ENCODE peak calls at places on chromosomes 6 and 20, in nine cellular contexts. O, W, P, K, X, G, M, H and L are unnamed samples.

GRCh38 chr6:152062476-152062875 is 255.0 kb downstream of the ESR1 start:
- DNase-seq in O (no peak), W (no peak), P (no peak), K (no peak), X (no peak), G (no peak), M (no peak), H (no peak), L (no peak)

GRCh38 chr6:106728296-106728870 is 99.0 kb downstream of the QRSL1 start:
- DNase-seq in O (peak), W (no peak), P (no peak), K (no peak), X (peak), G (no peak), M (no peak), H (no peak), L (no peak)

GRCh38 chr6:157944983-157945931 is 36.4 kb upstream of the SYNJ2 start:
- DNase-seq in O (no peak), W (no peak), P (no peak), K (no peak), X (no peak), G (no peak), M (no peak), H (no peak), L (no peak)

GRCh38 chr6:108797951-108798671 is 50.1 kb upstream of the ARMC2 start:
- DNase-seq in O (no peak), W (no peak), P (no peak), K (no peak), X (no peak), G (peak), M (no peak), H (no peak), L (no peak)

GRCh38 chr6:11772109-11772830 is 6.3 kb downstream of the ADTRP start:
- DNase-seq in O (peak), W (no peak), P (peak), K (peak), X (peak), G (peak), M (no peak), H (no peak), L (no peak)

GRCh38 chr20:48897298-48898044 is 24.0 kb upstream of the ARFGEF2 start:
- DNase-seq in O (peak), W (no peak), P (peak), K (peak), X (peak), G (no peak), M (no peak), H (peak), L (no peak)

GRCh38 chr20:38299963-38300362 is 4.0 kb upstream of the BPI start:
- DNase-seq in O (no peak), W (no peak), P (no peak), K (no peak), X (no peak), G (peak), M (no peak), H (no peak), L (no peak)

GRCh38 chr20:31860431-31861345 is 9.6 kb downstream of the DUSP15 start:
- DNase-seq in O (no peak), W (no peak), P (no peak), K (no peak), X (no peak), G (peak), M (no peak), H (peak), L (no peak)

GRCh38 chr6:108587258-108588059 is 26.7 kb downstream of the FOXO3 start:
- DNase-seq in O (peak), W (no peak), P (no peak), K (peak), X (no peak), G (no peak), M (no peak), H (peak), L (no peak)

GRCh38 chr20:21767739-21768223 is 62.3 kb downstream of the PAX1 start:
- DNase-seq in O (no peak), W (no peak), P (no peak), K (no peak), X (no peak), G (no peak), M (no peak), H (no peak), L (no peak)

GRCh38 chr20:59324441-59324840 is 24.0 kb downstream of the EDN3 start:
- DNase-seq in O (no peak), W (no peak), P (no peak), K (peak), X (no peak), G (no peak), M (no peak), H (no peak), L (no peak)

GRCh38 chr6:125596020-125596419 is 153.4 kb upstream of the HEY2 start:
- DNase-seq in O (no peak), W (no peak), P (no peak), K (no peak), X (no peak), G (no peak), M (no peak), H (no peak), L (no peak)